ENCODE peak calls at places on chromosomes 4 and X, in six cellular contexts. One of them, this sample, is unnamed. For H3K4me1, the result is how much of the 10 kb centered on the place peaks cover.

GRCh38 chr4:151555151-151555945 is 146.4 kb downstream of the FHIP1A start:
- DNase-seq in HepG2: no peak
- DNase-seq in MM.1S: no peak
- DNase-seq in DND-41: no peak
- DNase-seq in fibroblast of lung: no peak
- DNase-seq in hepatocyte: no peak
- DNase-seq in this sample: no peak

GRCh38 chr4:159048166-159048886 is 54.6 kb upstream of the RAPGEF2 start:
- DNase-seq in HepG2: peak
- DNase-seq in MM.1S: no peak
- DNase-seq in DND-41: no peak
- DNase-seq in fibroblast of lung: peak
- DNase-seq in hepatocyte: peak
- DNase-seq in this sample: peak

GRCh38 chrX:129876734-129877395 is 29.1 kb upstream of the UTP14A start:
- DNase-seq in HepG2: peak
- DNase-seq in MM.1S: no peak
- DNase-seq in DND-41: no peak
- DNase-seq in fibroblast of lung: peak
- DNase-seq in hepatocyte: peak
- DNase-seq in this sample: peak

GRCh38 chr4:71217688-71218087 is 121.1 kb upstream of the SLC4A4 start:
- DNase-seq in HepG2: no peak
- DNase-seq in MM.1S: no peak
- DNase-seq in DND-41: no peak
- DNase-seq in fibroblast of lung: no peak
- DNase-seq in hepatocyte: no peak
- DNase-seq in this sample: no peak

GRCh38 chr4:109959195-109959594 is 46.5 kb downstream of the EGF start:
- DNase-seq in HepG2: no peak
- DNase-seq in MM.1S: no peak
- DNase-seq in DND-41: no peak
- DNase-seq in fibroblast of lung: no peak
- DNase-seq in hepatocyte: no peak
- DNase-seq in this sample: no peak

GRCh38 chrX:96837808-96838207 is 45.9 kb upstream of the RPA4 start:
- DNase-seq in HepG2: no peak
- DNase-seq in MM.1S: no peak
- DNase-seq in DND-41: no peak
- DNase-seq in fibroblast of lung: peak
- DNase-seq in hepatocyte: no peak
- DNase-seq in this sample: peak

GRCh38 chrX:125322431-125322830 is 2.8 kb downstream of the TEX13C start:
- DNase-seq in HepG2: no peak
- DNase-seq in MM.1S: no peak
- DNase-seq in DND-41: no peak
- DNase-seq in fibroblast of lung: no peak
- DNase-seq in hepatocyte: no peak
- DNase-seq in this sample: no peak

GRCh38 chr4:93313207-93313606 is 515.3 kb upstream of the ATOH1 start:
- DNase-seq in HepG2: no peak
- DNase-seq in MM.1S: no peak
- DNase-seq in DND-41: no peak
- DNase-seq in fibroblast of lung: peak
- DNase-seq in hepatocyte: no peak
- DNase-seq in this sample: no peak

GRCh38 chr4:123396294-123397275 is at the start of gene SPRY1:
- DNase-seq in HepG2: peak
- DNase-seq in MM.1S: peak
- DNase-seq in DND-41: peak
- DNase-seq in fibroblast of lung: peak
- DNase-seq in hepatocyte: peak
- DNase-seq in this sample: peak

GRCh38 chr4:186722856-186723206 is 825 bp downstream of the FAT1 start:
- DNase-seq in HepG2: no peak
- DNase-seq in MM.1S: peak
- DNase-seq in DND-41: no peak
- DNase-seq in fibroblast of lung: peak
- DNase-seq in hepatocyte: no peak
- DNase-seq in this sample: no peak

GRCh38 chrX:115413246-115413878 is 123.8 kb downstream of the LUZP4 start:
- DNase-seq in HepG2: no peak
- DNase-seq in MM.1S: no peak
- DNase-seq in DND-41: no peak
- DNase-seq in fibroblast of lung: peak
- DNase-seq in hepatocyte: no peak
- DNase-seq in this sample: no peak

GRCh38 chr4:52588097-52588496 is 71.0 kb downstream of the USP46 start:
- DNase-seq in HepG2: peak
- DNase-seq in MM.1S: no peak
- DNase-seq in DND-41: no peak
- DNase-seq in fibroblast of lung: peak
- DNase-seq in hepatocyte: peak
- DNase-seq in this sample: no peak

GRCh38 chr4:52579602-52580272 is 79.4 kb downstream of the USP46 start:
- DNase-seq in HepG2: no peak
- DNase-seq in MM.1S: no peak
- DNase-seq in DND-41: no peak
- DNase-seq in fibroblast of lung: no peak
- DNase-seq in hepatocyte: no peak
- DNase-seq in this sample: no peak

GRCh38 chr4:52588771-52589591 is 70.1 kb downstream of the USP46 start:
- DNase-seq in HepG2: no peak
- DNase-seq in MM.1S: no peak
- DNase-seq in DND-41: no peak
- DNase-seq in fibroblast of lung: peak
- DNase-seq in hepatocyte: no peak
- DNase-seq in this sample: no peak

GRCh38 chr4:52586069-52586468 is 73.0 kb downstream of the USP46 start:
- DNase-seq in HepG2: no peak
- DNase-seq in MM.1S: no peak
- DNase-seq in DND-41: no peak
- DNase-seq in fibroblast of lung: no peak
- DNase-seq in hepatocyte: no peak
- DNase-seq in this sample: no peak

DNA sequence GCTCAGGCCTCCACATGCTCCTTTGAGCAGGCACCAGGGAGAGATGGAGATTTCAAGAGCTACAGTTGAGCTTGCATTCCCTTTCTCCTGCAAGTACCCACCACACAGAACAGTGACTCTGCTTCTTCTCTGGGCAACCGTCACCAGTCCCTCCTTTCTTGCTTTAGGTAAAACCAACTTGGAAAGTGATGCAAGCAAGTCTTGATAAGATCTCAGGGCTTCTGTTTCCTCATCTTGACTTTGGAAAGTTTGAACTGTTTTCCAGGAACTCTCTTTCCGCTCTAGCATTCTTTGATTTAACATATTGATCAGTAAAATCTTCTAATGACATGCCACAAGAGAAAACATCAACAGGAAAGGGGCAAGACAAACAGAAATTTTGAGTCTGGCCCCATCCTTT is 73.7 kb downstream of the USP46 start:
- DNase-seq in HepG2: no peak
- DNase-seq in MM.1S: no peak
- DNase-seq in DND-41: no peak
- DNase-seq in fibroblast of lung: no peak
- DNase-seq in hepatocyte: no peak
- DNase-seq in this sample: no peak
- TF ChIP-seq EZH2 in HepG2: no peak
- TF ChIP-seq EZH2 in MM.1S: no peak
- TF ChIP-seq EZH2 in DND-41: no peak
- TF ChIP-seq EZH2 in fibroblast of lung: no peak
- TF ChIP-seq EZH2 in hepatocyte: no peak
- TF ChIP-seq EZH2 in this sample: no peak

DNA sequence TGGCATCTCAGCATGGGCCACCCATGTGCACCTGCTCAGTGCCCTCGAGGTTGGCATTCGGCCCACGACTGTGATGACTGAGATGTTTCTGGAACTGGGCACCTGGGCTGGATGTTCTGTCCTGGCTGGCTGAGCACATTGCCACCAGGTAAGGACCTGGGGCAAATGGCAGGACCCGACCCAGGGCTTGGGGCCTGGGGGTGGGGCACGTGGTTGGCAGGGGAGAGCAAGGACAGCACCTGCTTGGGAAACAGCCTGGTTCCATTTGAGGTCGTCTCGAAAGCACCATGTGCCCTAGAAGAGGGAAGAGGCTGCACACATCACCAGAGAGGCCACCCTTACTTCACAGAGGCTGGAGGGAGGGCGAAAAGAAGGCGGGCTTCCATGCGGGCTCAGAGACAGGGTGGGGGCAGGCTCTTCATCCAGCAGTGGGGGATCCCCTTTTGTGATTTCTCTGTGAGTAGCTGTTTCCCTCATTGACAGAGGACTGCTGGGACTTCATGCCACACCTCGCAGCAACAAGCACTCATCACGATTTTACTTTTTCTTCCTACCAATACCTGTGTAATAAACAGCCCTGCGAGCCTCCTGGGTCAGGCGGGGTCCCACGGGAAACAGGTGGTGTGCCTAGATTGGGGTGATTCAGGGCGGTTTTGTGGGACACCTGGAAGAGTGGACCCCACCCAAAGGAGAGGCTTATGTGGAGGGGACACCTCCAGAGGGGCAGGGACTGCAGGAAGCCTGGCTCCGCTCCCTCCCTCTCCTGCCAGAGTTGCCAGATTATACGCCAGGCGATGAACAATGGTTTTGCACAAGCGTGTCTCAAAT is 12.0 kb downstream of the TMEM187 start:
- DNase-seq in HepG2: no peak
- DNase-seq in MM.1S: no peak
- DNase-seq in DND-41: peak
- DNase-seq in fibroblast of lung: no peak
- DNase-seq in hepatocyte: no peak
- DNase-seq in this sample: no peak
- H3K4me1 ChIP-seq in HepG2: under half
- H3K4me1 ChIP-seq in MM.1S: under half
- H3K4me1 ChIP-seq in DND-41: under half
- H3K4me1 ChIP-seq in fibroblast of lung: under half
- H3K4me1 ChIP-seq in hepatocyte: under half
- H3K4me1 ChIP-seq in this sample: under half

GRCh38 chr4:8143392-8144140 is 15.0 kb downstream of the ABLIM2 start:
- DNase-seq in HepG2: no peak
- DNase-seq in MM.1S: no peak
- DNase-seq in DND-41: no peak
- DNase-seq in fibroblast of lung: no peak
- DNase-seq in hepatocyte: no peak
- DNase-seq in this sample: no peak

GRCh38 chr4:8142556-8142955 is 16.1 kb downstream of the ABLIM2 start:
- DNase-seq in HepG2: no peak
- DNase-seq in MM.1S: no peak
- DNase-seq in DND-41: no peak
- DNase-seq in fibroblast of lung: no peak
- DNase-seq in hepatocyte: no peak
- DNase-seq in this sample: no peak

GRCh38 chr4:8141935-8142334 is 16.7 kb downstream of the ABLIM2 start:
- DNase-seq in HepG2: no peak
- DNase-seq in MM.1S: no peak
- DNase-seq in DND-41: no peak
- DNase-seq in fibroblast of lung: no peak
- DNase-seq in hepatocyte: no peak
- DNase-seq in this sample: no peak

GRCh38 chr4:8146158-8146557 is 12.5 kb downstream of the ABLIM2 start:
- DNase-seq in HepG2: no peak
- DNase-seq in MM.1S: no peak
- DNase-seq in DND-41: no peak
- DNase-seq in fibroblast of lung: no peak
- DNase-seq in hepatocyte: no peak
- DNase-seq in this sample: no peak

DNA sequence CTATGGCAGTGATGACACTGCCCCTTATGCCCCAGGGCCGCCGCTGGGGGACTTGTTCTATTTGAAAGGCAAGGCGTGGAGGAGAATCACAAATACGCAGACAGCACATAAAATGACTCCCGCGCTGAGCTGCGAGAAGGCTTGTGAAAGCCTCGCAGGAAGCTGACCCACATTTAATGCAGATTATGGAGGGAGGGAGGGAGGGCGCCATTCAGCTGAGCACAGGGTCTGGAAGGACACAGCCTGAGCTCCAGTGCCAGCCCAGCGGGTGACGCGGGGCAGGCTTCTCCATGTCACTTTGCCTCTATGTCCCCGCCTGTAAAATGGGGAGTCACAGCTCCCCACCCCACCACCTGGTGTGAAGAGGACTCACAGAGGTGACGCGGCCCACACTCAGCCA is 14.3 kb downstream of the ABLIM2 start:
- DNase-seq in HepG2: no peak
- DNase-seq in MM.1S: no peak
- DNase-seq in DND-41: no peak
- DNase-seq in fibroblast of lung: no peak
- DNase-seq in hepatocyte: no peak
- DNase-seq in this sample: no peak
- TF ChIP-seq EZH2 in HepG2: no peak
- TF ChIP-seq EZH2 in MM.1S: no peak
- TF ChIP-seq EZH2 in DND-41: no peak
- TF ChIP-seq EZH2 in fibroblast of lung: peak
- TF ChIP-seq EZH2 in hepatocyte: no peak
- TF ChIP-seq EZH2 in this sample: no peak

GRCh38 chr4:1294891-1295290 is 5.2 kb downstream of the MAEA start:
- DNase-seq in HepG2: no peak
- DNase-seq in MM.1S: no peak
- DNase-seq in DND-41: no peak
- DNase-seq in fibroblast of lung: no peak
- DNase-seq in hepatocyte: no peak
- DNase-seq in this sample: no peak
- H3K4me1 ChIP-seq in HepG2: under half
- H3K4me1 ChIP-seq in MM.1S: under half
- H3K4me1 ChIP-seq in DND-41: under half
- H3K4me1 ChIP-seq in fibroblast of lung: under half
- H3K4me1 ChIP-seq in hepatocyte: under half
- H3K4me1 ChIP-seq in this sample: under half

This sample was measured in PC-9.